ENCODE peak calls at places on chromosomes 2 and 18, in seven cellular contexts. Z is stomach, K is GM23338, X is breast epithelium, Q is endothelial cell of umbilical vein, L is transverse colon, P is GM12878. B is an unnamed sample.

GRCh38 chr2:143205106-143205764 is 76.0 kb downstream of the ARHGAP15 start:
- DNase-seq in L (no peak), P (no peak), X (no peak), Z (no peak), K (peak; percentile 30), Q (peak; percentile 4), B (no peak)

GRCh38 chr2:107730898-107731297 is 95.8 kb upstream of the RGPD4 start:
- DNase-seq in K (no peak), Q (no peak), L (no peak), X (no peak), P (no peak), Z (no peak), B (no peak)

GRCh38 chr2:210477496-210477895 is 937 bp upstream of the LANCL1 start:
- DNase-seq in P (no peak), X (no peak), K (peak; percentile 71), Q (no peak), L (no peak), Z (no peak), B (no peak)

GRCh38 chr2:191840916-191841315 is 6.0 kb downstream of the CAVIN2 start:
- DNase-seq in Q (peak; percentile 39), L (no peak), K (no peak), Z (no peak), X (no peak), P (no peak), B (no peak)

GRCh38 chr2:37228788-37229187 is 2.6 kb downstream of the CEBPZ start:
- DNase-seq in Z (no peak), P (no peak), L (no peak), Q (no peak), X (no peak), K (no peak), B (no peak)

GRCh38 chr2:173571021-173571821 is 216.5 kb downstream of the CDCA7 start:
- DNase-seq in P (no peak), L (no peak), X (no peak), K (peak; percentile 62), Z (no peak), Q (peak; percentile 43), B (no peak)

GRCh38 chr2:238670341-238670681 is 177.6 kb upstream of the TWIST2 start:
- DNase-seq in K (no peak), L (no peak), Z (no peak), X (no peak), P (no peak), Q (no peak), B (no peak)

GRCh38 chr18:68764016-68764415 is 33.9 kb upstream of the CCDC102B start:
- DNase-seq in Z (no peak), P (no peak), K (no peak), Q (peak; percentile 1), L (no peak), X (no peak), B (no peak)

GRCh38 chr2:99238599-99238998 is 16.9 kb downstream of the LYG2 start:
- DNase-seq in Q (no peak), K (no peak), X (no peak), L (no peak), Z (no peak), P (no peak), B (no peak)

GRCh38 chr2:128395640-128396499 is 77.2 kb upstream of the HS6ST1 start:
- DNase-seq in L (peak; percentile 5), Q (peak; percentile 59), P (no peak), K (peak; percentile 43), Z (peak; percentile 20), X (no peak), B (peak; percentile 53)

GRCh38 chr2:69177063-69177771 is 164.2 kb downstream of the ANTXR1 start:
- DNase-seq in X (no peak), Q (peak; percentile 47), P (no peak), Z (peak; percentile 37), L (peak; percentile 46), K (peak; percentile 70), B (peak; percentile 83)

GRCh38 chr2:39325966-39326365 is 82.2 kb upstream of the CDKL4 start:
- DNase-seq in K (no peak), L (no peak), Q (no peak), Z (no peak), X (no peak), P (no peak), B (no peak)

GRCh38 chr2:67389788-67390187 is 7.3 kb upstream of the ETAA1 start:
- DNase-seq in Z (no peak), X (no peak), Q (no peak), K (no peak), P (no peak), L (no peak), B (no peak)

GRCh38 chr2:50449306-50449705 is 582.6 kb downstream of the NRXN1 start:
- DNase-seq in Q (no peak), Z (no peak), L (no peak), K (no peak), X (no peak), P (no peak), B (no peak)

GRCh38 chr2:144905956-144906355 is 386.0 kb upstream of the ZEB2 start:
- DNase-seq in K (no peak), Q (no peak), Z (no peak), L (no peak), P (no peak), X (no peak), B (no peak)

DNA sequence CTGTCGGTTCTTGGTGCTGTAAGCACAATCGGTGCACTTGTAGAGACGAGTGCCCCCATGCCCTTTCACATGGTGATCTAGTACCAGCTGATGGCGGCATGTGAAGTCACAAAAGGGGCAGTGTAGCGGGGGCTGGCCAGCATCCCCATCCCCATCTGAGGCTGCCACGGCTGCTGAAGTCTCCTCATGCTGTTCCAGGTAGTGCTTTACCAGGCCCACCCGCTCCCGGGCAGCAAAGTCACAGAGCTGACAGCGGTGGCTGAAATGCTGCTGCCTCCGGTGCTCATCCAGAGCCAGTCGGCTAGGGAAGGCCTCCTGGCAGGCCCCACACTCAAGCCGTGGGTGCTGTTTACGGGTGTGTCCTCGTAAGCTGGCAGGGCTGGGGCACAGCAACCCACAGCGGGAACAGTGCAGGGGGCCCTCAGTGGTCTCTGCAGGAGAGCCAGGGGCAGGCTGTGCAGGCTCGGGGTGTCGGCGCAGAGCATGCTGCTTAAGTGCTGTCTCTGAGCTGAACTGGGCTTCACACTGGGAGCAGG is 17.2 kb downstream of the ZNF142 start:
- DNase-seq in Q (no peak), Z (no peak), X (no peak), K (no peak), L (no peak), P (no peak), B (no peak)
- TF ChIP-seq POLR2AphosphoS5 in Q (peak; percentile 15), Z (no peak), X (no peak), K (no peak), L (no peak), P (no peak), B (no peak)

GRCh38 chr2:226795281-226796011 is 4.2 kb downstream of the IRS1 start:
- DNase-seq in X (peak; percentile 58), L (no peak), K (no peak), P (no peak), Q (no peak), Z (peak; percentile 30), B (peak; percentile 77)
- TF ChIP-seq POLR2AphosphoS5 in X (no peak), L (no peak), K (no peak), P (no peak), Q (no peak), Z (no peak), B (no peak)

DNA sequence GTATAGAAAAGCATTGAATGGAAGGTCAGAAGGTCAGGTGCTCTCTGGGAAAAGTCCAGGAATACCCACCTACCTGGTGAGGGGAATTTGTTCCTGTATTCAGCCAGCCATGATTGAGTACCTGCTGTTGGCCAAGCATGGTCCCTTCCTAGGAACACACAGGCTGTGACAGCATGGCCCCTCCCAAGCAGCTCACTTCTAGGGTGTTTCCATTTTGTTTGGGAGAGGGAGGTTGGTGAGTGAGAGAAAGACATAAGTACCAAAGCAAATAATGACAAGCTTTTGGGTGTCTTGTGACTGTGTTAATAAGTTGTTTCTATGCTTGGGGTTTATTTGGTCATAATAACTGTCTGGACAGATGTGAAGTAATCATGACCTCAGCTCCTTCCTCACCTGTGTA is 46.3 kb downstream of the CABLES1 start:
- DNase-seq in X (no peak), P (no peak), L (no peak), Z (no peak), Q (no peak), K (no peak), B (no peak)
- TF ChIP-seq POLR2AphosphoS5 in X (no peak), P (no peak), L (no peak), Z (no peak), Q (no peak), K (no peak), B (no peak)

GRCh38 chr18:76459687-76460350 is 35.2 kb downstream of the ZNF516 start:
- DNase-seq in P (no peak), K (no peak), Z (peak; percentile 61), X (no peak), L (no peak), Q (peak; percentile 21), B (peak; percentile 68)
- TF ChIP-seq POLR2AphosphoS5 in P (no peak), K (no peak), Z (peak; percentile 79), X (peak; percentile 35), L (peak; percentile 27), Q (no peak), B (peak; percentile 5)

GRCh38 chr2:24820598-24821432 is 27.6 kb downstream of the CENPO start:
- DNase-seq in L (no peak), K (no peak), Q (no peak), P (no peak), Z (peak; percentile 22), X (no peak), B (peak; percentile 41)

GRCh38 chr2:24819442-24820174 is 26.4 kb downstream of the CENPO start:
- DNase-seq in Z (peak; percentile 22), K (no peak), P (no peak), L (no peak), Q (no peak), X (no peak), B (peak; percentile 52)

GRCh38 chr2:24818721-24819167 is 25.5 kb downstream of the CENPO start:
- DNase-seq in L (no peak), Q (no peak), P (no peak), Z (no peak), K (no peak), X (no peak), B (peak; percentile 38)

GRCh38 chr2:24821433-24821891 is 28.2 kb downstream of the CENPO start:
- DNase-seq in Z (peak; percentile 17), L (no peak), K (no peak), Q (no peak), X (no peak), P (no peak), B (peak; percentile 33)

DNA sequence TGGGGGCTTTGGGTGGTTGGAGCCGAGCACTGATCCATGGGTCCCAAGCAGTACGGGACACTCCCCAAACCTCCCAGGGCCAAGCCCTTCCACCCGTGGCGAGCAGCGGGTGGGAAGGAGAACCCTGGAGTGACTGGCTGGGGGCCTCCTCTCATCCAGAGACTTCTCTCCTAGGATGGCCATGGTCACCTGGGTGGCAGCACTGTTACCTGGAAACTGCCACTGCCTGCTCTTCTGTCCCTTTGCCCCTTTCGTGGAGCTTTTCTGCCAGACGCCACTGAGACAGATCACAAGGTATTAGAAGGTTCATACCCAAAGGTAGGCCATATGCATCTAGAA is 26.9 kb downstream of the CENPO start:
- DNase-seq in X (no peak), K (no peak), Z (peak; percentile 5), L (no peak), Q (no peak), P (no peak), B (no peak)
- TF ChIP-seq POLR2AphosphoS5 in X (no peak), K (no peak), Z (no peak), L (no peak), Q (no peak), P (no peak), B (no peak)

B was measured in sigmoid colon.